ENCODE peak calls at places on chromosomes 16 and 17, in eight cellular contexts. B, I, M, Z, P, W, A and G are unnamed samples.

GRCh38 chr17:1060991-1061390 is 64.1 kb downstream of the TIMM22 start:
- DNase-seq in A (no peak), Z (peak; percentile 35), B (no peak), W (peak; percentile 97), I (no peak), P (peak; percentile 82), M (peak; percentile 65), G (no peak)

GRCh38 chr16:67666032-67666537 is 465 bp downstream of the ENKD1 start:
- DNase-seq in P (no peak), W (no peak), Z (no peak), B (peak; percentile 75), M (peak; percentile 36), A (no peak), I (no peak), G (peak; percentile 70)

GRCh38 chr16:29312835-29313558 is 93.5 kb downstream of the NPIPB11 start:
- DNase-seq in M (no peak), B (peak; percentile 63), W (no peak), A (no peak), I (no peak), Z (no peak), P (no peak), G (no peak)

GRCh38 chr17:38877130-38877851 is 7.4 kb downstream of the LASP1 start:
- DNase-seq in I (no peak), A (no peak), M (peak; percentile 24), Z (no peak), W (no peak), P (no peak), B (no peak), G (no peak)

GRCh38 chr17:6695565-6695964 is 17.6 kb downstream of the SLC13A5 start:
- DNase-seq in P (no peak), I (no peak), M (no peak), Z (no peak), B (no peak), W (no peak), A (no peak), G (no peak)

GRCh38 chr17:48106802-48107136 is 797 bp upstream of the SNX11 start:
- DNase-seq in I (no peak), A (no peak), M (no peak), B (no peak), W (no peak), Z (no peak), P (no peak), G (no peak)

GRCh38 chr17:69534235-69534621 is 119.7 kb downstream of the MAP2K6 start:
- DNase-seq in M (no peak), P (no peak), I (no peak), Z (no peak), W (no peak), B (no peak), A (no peak), G (no peak)

GRCh38 chr17:79454826-79455225 is 156.0 kb downstream of the RBFOX3 start:
- DNase-seq in Z (no peak), I (no peak), M (no peak), A (no peak), P (no peak), W (no peak), B (no peak), G (no peak)

GRCh38 chr17:44077595-44077909 is 7.0 kb downstream of the G6PC3 start:
- DNase-seq in P (no peak), B (no peak), M (no peak), Z (no peak), W (no peak), A (no peak), I (no peak), G (no peak)

GRCh38 chr16:22192261-22193133 is 13.6 kb upstream of the EEF2K start:
- DNase-seq in I (peak; percentile 53), Z (peak; percentile 68), M (peak; percentile 93), W (peak; percentile 95), A (no peak), P (peak; percentile 82), B (peak; percentile 19), G (peak; percentile 88)

GRCh38 chr16:70700101-70701020 is 14.5 kb upstream of the MTSS2 start:
- DNase-seq in P (no peak), Z (no peak), M (no peak), I (no peak), B (no peak), W (no peak), A (no peak), G (peak; percentile 73)

GRCh38 chr17:2056221-2057129 is 1.6 kb downstream of the HIC1 start:
- DNase-seq in A (no peak), W (peak; percentile 43), I (peak; percentile 47), M (no peak), P (no peak), Z (no peak), B (peak; percentile 53), G (peak; percentile 46)

GRCh38 chr17:83187782-83188311 is 108.4 kb downstream of the METRNL start:
- DNase-seq in M (no peak), W (no peak), P (no peak), B (no peak), Z (no peak), A (no peak), I (no peak), G (no peak)

GRCh38 chr17:7560172-7561027 is 1.3 kb upstream of the SENP3 start:
- DNase-seq in W (peak; percentile 44), I (no peak), M (peak; percentile 63), B (peak; percentile 82), A (no peak), P (peak; percentile 67), Z (peak; percentile 50), G (peak; percentile 69)

GRCh38 chr16:22413819-22414218 is 39.4 kb upstream of the CDR2 start:
- DNase-seq in P (no peak), A (no peak), I (no peak), B (no peak), W (no peak), M (no peak), Z (no peak), G (no peak)

GRCh38 chr17:7856081-7856791 is 1.1 kb downstream of the NAA38 start:
- DNase-seq in P (no peak), M (peak; percentile 29), W (peak; percentile 20), Z (no peak), I (peak; percentile 45), B (peak; percentile 41), A (peak; percentile 89), G (peak; percentile 60)

GRCh38 chr17:72997559-72997958 is 94.9 kb downstream of the SLC39A11 start:
- DNase-seq in I (no peak), B (no peak), W (no peak), A (no peak), M (no peak), Z (no peak), P (no peak), G (no peak)